ENCODE peak calls at places on chromosomes 5 and 9, in five cellular contexts. U is BJ, V is tibial artery, C is mammary epithelial cell, F is HCT116. W is an unnamed sample.

GRCh38 chr5:176875783-176876505 is 23.2 kb downstream of the HK3 start:
- DNase-seq in U (no peak), V (no peak), C (no peak), F (no peak), W (no peak)

GRCh38 chr9:108056805-108057386 is 567.3 kb upstream of the KLF4 start:
- DNase-seq in U (peak), V (no peak), C (peak), F (no peak), W (no peak)

GRCh38 chr5:122200894-122201293 is 71.5 kb downstream of the ZNF474 start:
- DNase-seq in U (no peak), V (no peak), C (no peak), F (no peak), W (no peak)

GRCh38 chr5:180830253-180831138 is 27.9 kb upstream of the MGAT1 start:
- DNase-seq in U (no peak), V (peak), C (peak), F (no peak), W (peak)

GRCh38 chr5:54091416-54092130 is 218.8 kb downstream of the ARL15 start:
- DNase-seq in U (no peak), V (no peak), C (peak), F (no peak), W (no peak)

GRCh38 chr9:135076876-135077430 is 10.5 kb upstream of the OLFM1 start:
- DNase-seq in U (no peak), V (peak), C (no peak), F (no peak), W (no peak)

GRCh38 chr5:172059661-172060100 is 53.2 kb upstream of the FBXW11 start:
- DNase-seq in U (no peak), V (no peak), C (no peak), F (no peak), W (no peak)

GRCh38 chr5:125277494-125278154 is 531.2 kb upstream of the ZNF608 start:
- DNase-seq in U (peak), V (no peak), C (peak), F (peak), W (no peak)

GRCh38 chr9:85200726-85201402 is 531.3 kb downstream of the NTRK2 start:
- DNase-seq in U (no peak), V (peak), C (peak), F (no peak), W (no peak)

GRCh38 chr9:127567119-127567897 is 44.8 kb upstream of the STXBP1 start:
- DNase-seq in U (no peak), V (peak), C (peak), F (no peak), W (no peak)

GRCh38 chr9:124615100-124615742 is 108.0 kb upstream of the NR5A1 start:
- DNase-seq in U (no peak), V (no peak), C (no peak), F (no peak), W (no peak)

GRCh38 chr5:150271923-150272322 is 17.6 kb downstream of the CAMK2A start:
- DNase-seq in U (no peak), V (no peak), C (no peak), F (no peak), W (no peak)

GRCh38 chr5:73768-74502 is 18.0 kb upstream of the PLEKHG4B start:
- DNase-seq in U (no peak), V (no peak), C (no peak), F (no peak), W (no peak)

GRCh38 chr9:106443520-106443919 is 419.4 kb upstream of the ZNF462 start:
- DNase-seq in U (no peak), V (no peak), C (no peak), F (no peak), W (no peak)

GRCh38 chr9:86350006-86350755 is 4.0 kb downstream of the TUT7 start:
- DNase-seq in U (no peak), V (no peak), C (no peak), F (no peak), W (peak)

GRCh38 chr9:73149371-73150067 is 2.1 kb upstream of the ANXA1 start:
- DNase-seq in U (no peak), V (no peak), C (peak), F (peak), W (peak)

GRCh38 chr5:141753971-141754713 is 72.1 kb upstream of the ARAP3 start:
- DNase-seq in U (no peak), V (no peak), C (peak), F (peak), W (peak)

GRCh38 chr5:102796481-102796880 is 41.4 kb downstream of the PAM start:
- DNase-seq in U (no peak), V (no peak), C (no peak), F (no peak), W (no peak)

GRCh38 chr9:3916984-3917383 is 382.9 kb downstream of the GLIS3 start:
- DNase-seq in U (no peak), V (no peak), C (no peak), F (no peak), W (no peak)

GRCh38 chr9:114501786-114502682 is 3.2 kb downstream of the WHRN start:
- DNase-seq in U (no peak), V (no peak), C (peak), F (no peak), W (no peak)

GRCh38 chr5:34494111-34494755 is 161.9 kb upstream of the RAI14 start:
- DNase-seq in U (no peak), V (no peak), C (no peak), F (no peak), W (peak)

GRCh38 chr9:129177443-129177790 is 644 bp downstream of the IER5L start:
- DNase-seq in U (no peak), V (no peak), C (no peak), F (no peak), W (no peak)

GRCh38 chr5:133328800-133329199 is 277.0 kb downstream of the HSPA4 start:
- DNase-seq in U (no peak), V (no peak), C (no peak), F (no peak), W (no peak)

GRCh38 chr5:133331866-133332731 is 280.2 kb downstream of the FSTL4 start:
- DNase-seq in U (no peak), V (no peak), C (no peak), F (no peak), W (no peak)

GRCh38 chr5:133332732-133333024 is 279.7 kb downstream of the FSTL4 start:
- DNase-seq in U (no peak), V (no peak), C (no peak), F (no peak), W (no peak)

GRCh38 chr5:133333561-133334150 is 278.7 kb downstream of the FSTL4 start:
- DNase-seq in U (no peak), V (no peak), C (no peak), F (no peak), W (no peak)

GRCh38 chr5:133330956-133331355 is 279.1 kb downstream of the HSPA4 start:
- DNase-seq in U (no peak), V (no peak), C (no peak), F (no peak), W (no peak)
- TF ChIP-seq CTCF in U (no peak), V (no peak), C (no peak), F (no peak), W (no peak)

GRCh38 chr5:14745753-14746152 is 81.2 kb downstream of the OTULIN start:
- DNase-seq in U (no peak), V (no peak), C (no peak), F (no peak), W (peak)

GRCh38 chr5:14743601-14744295 is 79.2 kb downstream of the OTULIN start:
- DNase-seq in U (peak), V (no peak), C (peak), F (no peak), W (no peak)

GRCh38 chr5:14742427-14743010 is 78.0 kb downstream of the OTULIN start:
- DNase-seq in U (no peak), V (peak), C (no peak), F (no peak), W (no peak)

GRCh38 chr5:14745188-14745563 is 80.7 kb downstream of the OTULIN start:
- DNase-seq in U (no peak), V (no peak), C (no peak), F (no peak), W (no peak)

DNA sequence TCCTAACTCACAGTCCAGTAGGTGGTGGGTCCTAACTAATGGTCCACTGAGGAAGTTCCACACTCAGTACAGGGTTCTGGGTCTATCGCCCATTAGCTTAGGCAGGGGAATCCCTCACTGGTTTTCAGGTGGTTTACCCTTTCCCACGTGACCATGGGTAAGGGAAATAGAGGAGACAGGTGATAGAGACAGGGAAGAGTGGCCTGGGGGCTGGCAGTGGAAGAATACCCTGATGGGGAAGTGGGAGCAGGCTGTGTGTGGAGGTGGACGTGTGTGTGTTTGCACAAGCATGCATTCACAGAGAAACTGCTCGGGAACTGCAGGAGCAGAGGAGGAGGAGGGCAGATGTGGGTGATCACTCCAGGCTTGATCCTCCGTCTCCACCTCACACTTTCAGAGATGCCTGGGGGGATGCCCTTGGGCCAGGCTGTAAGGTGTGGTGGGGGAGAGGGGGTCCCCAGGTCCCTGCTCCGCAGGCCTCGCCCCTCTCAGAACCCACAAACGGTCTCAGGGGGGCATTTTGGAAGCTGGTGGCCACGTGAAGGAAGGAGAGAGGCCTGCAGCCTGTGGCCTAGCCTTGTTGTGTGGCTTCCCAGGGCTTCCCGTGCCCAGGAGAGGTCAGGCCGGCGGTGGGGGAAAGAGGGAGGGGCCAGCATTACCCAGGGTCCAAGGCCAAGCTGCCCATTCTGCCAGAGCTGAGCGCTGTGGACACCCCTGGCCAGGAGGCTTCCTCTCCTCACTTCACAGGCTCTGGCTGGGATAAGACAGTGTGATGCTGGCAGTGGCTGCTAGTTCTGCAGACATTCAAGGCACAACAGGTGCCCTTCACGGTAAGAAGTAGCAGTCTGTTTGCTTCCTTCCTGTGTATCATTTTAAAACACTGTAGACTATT is 80.0 kb downstream of the OTULIN start:
- DNase-seq in U (no peak), V (no peak), C (no peak), F (no peak), W (peak)
- H3K4me3 ChIP-seq in U (no peak), V (no peak), C (no peak), F (no peak), W (no peak)

GRCh38 chr9:18626046-18626698 is 152.2 kb downstream of the ADAMTSL1 start:
- DNase-seq in U (no peak), V (no peak), C (peak), F (no peak), W (no peak)
- TF ChIP-seq CTCF in U (no peak), V (no peak), C (peak), F (no peak), W (no peak)

DNA sequence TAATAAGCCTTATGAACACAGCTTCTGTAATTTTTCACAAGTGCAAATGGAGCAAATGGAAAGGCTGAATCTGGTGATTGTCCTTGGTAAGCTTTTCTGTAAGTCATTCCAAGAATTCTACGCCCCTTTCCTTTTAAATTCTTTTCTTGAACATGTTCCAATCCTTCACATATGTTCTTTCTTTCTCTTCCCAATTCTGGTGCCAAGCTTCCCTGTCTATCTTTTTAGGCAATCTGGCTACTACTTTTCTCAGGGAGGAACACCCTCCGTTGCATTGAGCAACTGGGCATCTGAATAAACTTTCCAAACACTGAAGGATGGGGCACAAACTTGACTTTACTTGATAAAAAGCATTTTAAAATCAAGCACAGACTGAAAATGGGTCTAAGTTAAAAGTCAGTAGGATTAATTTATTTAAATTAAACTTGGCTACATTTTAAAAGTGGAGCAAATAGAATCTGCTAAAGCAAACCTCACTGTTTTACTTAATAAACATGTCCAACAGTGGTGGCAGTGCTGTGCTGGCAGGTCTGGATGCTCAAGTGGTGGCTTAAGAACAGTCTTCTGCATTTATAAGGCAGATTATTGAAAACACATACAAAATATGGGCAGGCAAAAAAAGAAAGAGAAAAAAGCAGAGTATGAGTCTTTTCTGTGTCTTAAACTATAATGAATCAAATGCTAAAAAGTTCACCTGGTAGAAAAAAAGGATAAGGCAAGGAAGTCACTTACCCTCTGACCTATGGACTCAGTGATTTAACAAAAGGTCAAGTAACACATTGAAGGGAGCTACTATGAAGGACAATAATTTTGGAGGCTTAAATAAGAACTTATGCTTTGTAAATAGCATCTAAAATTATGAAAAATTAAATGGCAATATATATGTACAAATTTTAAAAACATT is 5.4 kb downstream of the ELL2 start:
- DNase-seq in U (no peak), V (no peak), C (no peak), F (no peak), W (peak)
- H3K4me3 ChIP-seq in U (peak), V (peak), C (no peak), F (no peak), W (no peak)